ENCODE peak calls at places on chromosome 3, in nine cellular contexts. Q is effector CD4-positive, alpha-beta T cell; D is stimulated activated CD4-positive, alpha-beta T cell treated with anti-CD3 and anti-CD28 coated beads, Interleukin-2, amount 100 ng/mL, for 48 hours; L is sciatic nerve; X is activated gamma-delta T cell treated with Interleukin-2 at 50 U/mL for 16 hours; P is NCI-H1092; W is head of caudate nucleus; O is left ventricle myocardium inferior; E is dermis microvascular lymphatic vessel endothelial cell. V is an unnamed sample.

GRCh38 chr3:21750291-21750690 is 719 bp downstream of the ZNF385D start:
- DNase-seq in D (no peak), E (no peak), Q (no peak), W (no peak), O (no peak), P (no peak), L (no peak), X (no peak), V (no peak)

GRCh38 chr3:27134165-27134796 is 234.9 kb downstream of the NEK10 start:
- DNase-seq in L (peak; percentile 78), D (peak; percentile 51), O (peak; percentile 49), X (peak; percentile 56), W (peak; percentile 78), Q (peak; percentile 40), P (peak; percentile 2), E (peak; percentile 50), V (peak; percentile 72)

GRCh38 chr3:41508063-41508696 is 308.9 kb downstream of the CTNNB1 start:
- DNase-seq in D (no peak), E (no peak), P (no peak), W (no peak), Q (no peak), X (no peak), O (no peak), L (no peak), V (no peak)

GRCh38 chr3:26704736-26705135 is 82.2 kb downstream of the LRRC3B start:
- DNase-seq in W (no peak), X (no peak), Q (no peak), O (no peak), E (no peak), L (no peak), P (no peak), D (no peak), V (no peak)

GRCh38 chr3:138241061-138241460 is 54.0 kb downstream of the ARMC8 start:
- DNase-seq in W (no peak), D (no peak), Q (no peak), X (no peak), P (no peak), O (no peak), L (no peak), E (no peak), V (no peak)

GRCh38 chr3:116059421-116060096 is 385.7 kb downstream of the LSAMP start:
- DNase-seq in O (no peak), W (no peak), P (no peak), D (no peak), X (no peak), E (no peak), Q (no peak), L (no peak), V (no peak)

GRCh38 chr3:25427155-25428002 is 684 bp upstream of the RARB start:
- DNase-seq in O (no peak), D (no peak), L (no peak), E (no peak), X (no peak), W (no peak), P (no peak), Q (no peak), V (peak; percentile 48)

GRCh38 chr3:101043687-101044078 is 50.5 kb upstream of the ABI3BP start:
- DNase-seq in D (no peak), L (no peak), E (no peak), O (no peak), X (no peak), Q (no peak), W (no peak), P (no peak), V (no peak)

GRCh38 chr3:177351195-177351594 is 153.9 kb upstream of the TBL1XR1 start:
- DNase-seq in E (no peak), P (no peak), X (no peak), W (no peak), D (no peak), L (no peak), Q (no peak), O (no peak), V (no peak)

GRCh38 chr3:171428321-171428787 is 31.9 kb downstream of the TNIK start:
- DNase-seq in E (no peak), O (no peak), X (no peak), L (no peak), Q (no peak), W (no peak), D (no peak), P (no peak), V (no peak)

GRCh38 chr3:106829206-106829605 is 548.0 kb upstream of the CCDC54 start:
- DNase-seq in X (no peak), O (no peak), W (no peak), Q (no peak), D (no peak), E (no peak), P (no peak), L (no peak), V (no peak)

GRCh38 chr3:170799009-170799408 is 71.0 kb downstream of the RPL22L1 start:
- DNase-seq in W (no peak), E (no peak), D (no peak), L (no peak), X (no peak), P (no peak), Q (no peak), O (no peak), V (no peak)

GRCh38 chr3:34534013-34534412 is 735.6 kb downstream of the PDCD6IP start:
- DNase-seq in L (no peak), D (no peak), O (no peak), W (no peak), Q (no peak), P (no peak), X (no peak), E (no peak), V (no peak)

GRCh38 chr3:184944221-184944620 is 132.3 kb downstream of the VPS8 start:
- DNase-seq in P (no peak), O (no peak), X (no peak), W (no peak), D (no peak), Q (no peak), L (no peak), E (no peak), V (no peak)

GRCh38 chr3:36674816-36675215 is 89.5 kb downstream of the DCLK3 start:
- DNase-seq in L (no peak), W (no peak), X (no peak), E (no peak), O (no peak), Q (no peak), D (no peak), P (no peak), V (no peak)

GRCh38 chr3:4425707-4426106 is 41.4 kb downstream of the SUMF1 start:
- DNase-seq in X (no peak), W (no peak), L (no peak), E (no peak), P (no peak), Q (no peak), D (no peak), O (no peak), V (no peak)

GRCh38 chr3:71244153-71245051 is 339.1 kb downstream of the FOXP1 start:
- DNase-seq in E (no peak), L (no peak), O (peak; percentile 46), Q (no peak), P (no peak), W (peak; percentile 57), X (no peak), D (no peak), V (no peak)

GRCh38 chr3:53890726-53891499 is 746 bp downstream of the SELENOK start:
- DNase-seq in W (no peak), E (peak; percentile 48), P (no peak), D (peak; percentile 32), L (no peak), Q (peak; percentile 62), O (no peak), X (peak; percentile 19), V (peak; percentile 53)

GRCh38 chr3:45104715-45105711 is 41.2 kb downstream of the CDCP1 start:
- DNase-seq in O (no peak), X (no peak), D (no peak), Q (no peak), P (no peak), E (no peak), L (no peak), W (no peak), V (no peak)

V was measured in endothelial cell of umbilical vein.